ENCODE peak calls at places on chromosomes 3 and 15, in six cellular contexts. P, D, C, U, Y and F are unnamed samples.

GRCh38 chr15:94272251-94272898 is 41.0 kb downstream of the MCTP2 start:
- DNase-seq in P (no peak), D (no peak), C (no peak), U (no peak), Y (no peak), F (no peak)

GRCh38 chr3:65146149-65146548 is 458.3 kb upstream of the ADAMTS9 start:
- DNase-seq in P (peak; percentile 75), D (no peak), C (no peak), U (peak; percentile 71), Y (no peak), F (no peak)

GRCh38 chr15:29934251-29934650 is 112.0 kb upstream of the TJP1 start:
- DNase-seq in P (no peak), D (no peak), C (no peak), U (no peak), Y (no peak), F (no peak)

GRCh38 chr3:178504128-178504527 is 32.1 kb upstream of the KCNMB2 start:
- DNase-seq in P (no peak), D (no peak), C (no peak), U (no peak), Y (no peak), F (no peak)

GRCh38 chr3:73401616-73402265 is 223.0 kb downstream of the PDZRN3 start:
- DNase-seq in P (no peak), D (no peak), C (no peak), U (no peak), Y (peak; percentile 30), F (peak; percentile 64)

GRCh38 chr15:73946795-73947370 is 20.6 kb downstream of the LOXL1 start:
- DNase-seq in P (no peak), D (peak; percentile 36), C (no peak), U (no peak), Y (no peak), F (no peak)

GRCh38 chr3:26437678-26438077 is 184.9 kb upstream of the LRRC3B start:
- DNase-seq in P (peak; percentile 15), D (no peak), C (no peak), U (no peak), Y (no peak), F (no peak)

GRCh38 chr3:38343797-38344594 is 2.6 kb upstream of the XYLB start:
- DNase-seq in P (no peak), D (no peak), C (no peak), U (no peak), Y (no peak), F (no peak)

GRCh38 chr3:76646921-76647562 is 392.9 kb upstream of the ROBO2 start:
- DNase-seq in P (no peak), D (no peak), C (no peak), U (peak; percentile 54), Y (no peak), F (no peak)

GRCh38 chr15:83108266-83109219 is 1.1 kb downstream of the TM6SF1 start:
- DNase-seq in P (no peak), D (peak; percentile 72), C (peak; percentile 19), U (no peak), Y (peak; percentile 41), F (peak; percentile 62)

GRCh38 chr15:82595203-82595602 is 52.0 kb downstream of the CPEB1 start:
- DNase-seq in P (no peak), D (no peak), C (no peak), U (no peak), Y (no peak), F (no peak)

GRCh38 chr15:29046281-29046810 is 160.6 kb downstream of the APBA2 start:
- DNase-seq in P (no peak), D (no peak), C (no peak), U (no peak), Y (no peak), F (no peak)

GRCh38 chr3:122076414-122077292 is 21.5 kb downstream of the CD86 start:
- DNase-seq in P (no peak), D (no peak), C (no peak), U (no peak), Y (no peak), F (no peak)
- H3K4me3 ChIP-seq in P (no peak overlapping the region), D (no peak overlapping the region), C (no peak overlapping the region), U (no peak overlapping the region), Y (no peak overlapping the region), F (no peak overlapping the region)

GRCh38 chr3:9087831-9088413 is 124.7 kb upstream of the RAD18 start:
- DNase-seq in P (no peak), D (no peak), C (no peak), U (no peak), Y (no peak), F (no peak)
- H3K27ac ChIP-seq in P (peak overlapping the region; percentile 87), D (no peak overlapping the region), C (no peak overlapping the region), U (no peak overlapping the region), Y (no peak overlapping the region), F (peak overlapping the region; percentile 45)

GRCh38 chr3:174662653-174663052 is 196.5 kb upstream of the NAALADL2 start:
- DNase-seq in P (no peak), D (no peak), C (no peak), U (no peak), Y (no peak), F (no peak)
- H3K4me3 ChIP-seq in P (no peak overlapping the region), D (no peak overlapping the region), C (no peak overlapping the region), U (no peak overlapping the region), Y (no peak overlapping the region), F (no peak overlapping the region)

GRCh38 chr3:45566951-45567411 is 27.6 kb upstream of the LIMD1 start:
- DNase-seq in P (no peak), D (no peak), C (no peak), U (no peak), Y (no peak), F (no peak)
- H3K27ac ChIP-seq in P (no peak overlapping the region), D (no peak overlapping the region), C (no peak overlapping the region), U (no peak overlapping the region), Y (no peak overlapping the region), F (no peak overlapping the region)